ENCODE peak calls at places on chromosomes 1 and 21, in eight cellular contexts. One of them, this sample, is unnamed.

GRCh38 chr1:236480758-236481436 is 42.9 kb upstream of the LGALS8 start:
- DNase-seq in bronchial epithelial cell: no peak
- DNase-seq in osteocyte: no peak
- DNase-seq in activated naive CD4-positive, alpha-beta T cell: no peak
- DNase-seq in activated T-cell treated with anti-CD3 and anti-CD28 coated beads for 1 hour: no peak
- DNase-seq in choroid plexus epithelial cell: no peak
- DNase-seq in central memory CD4-positive, alpha-beta T cell: no peak
- DNase-seq in GM13976: no peak
- DNase-seq in this sample: no peak

GRCh38 chr1:53376742-53377437 is 49.0 kb upstream of the LRP8 start:
- DNase-seq in activated naive CD4-positive, alpha-beta T cell: no peak
- DNase-seq in osteocyte: peak
- DNase-seq in bronchial epithelial cell: no peak
- DNase-seq in GM13976: no peak
- DNase-seq in activated T-cell treated with anti-CD3 and anti-CD28 coated beads for 1 hour: no peak
- DNase-seq in central memory CD4-positive, alpha-beta T cell: no peak
- DNase-seq in choroid plexus epithelial cell: no peak
- DNase-seq in this sample: no peak

GRCh38 chr1:186620951-186621350 is 59.3 kb downstream of the PTGS2 start:
- DNase-seq in GM13976: no peak
- DNase-seq in osteocyte: no peak
- DNase-seq in central memory CD4-positive, alpha-beta T cell: no peak
- DNase-seq in activated T-cell treated with anti-CD3 and anti-CD28 coated beads for 1 hour: no peak
- DNase-seq in activated naive CD4-positive, alpha-beta T cell: no peak
- DNase-seq in bronchial epithelial cell: peak
- DNase-seq in choroid plexus epithelial cell: peak
- DNase-seq in this sample: peak

GRCh38 chr1:82934069-82934468 is 1064.9 kb downstream of the TTLL7 start:
- DNase-seq in choroid plexus epithelial cell: no peak
- DNase-seq in bronchial epithelial cell: no peak
- DNase-seq in GM13976: no peak
- DNase-seq in activated T-cell treated with anti-CD3 and anti-CD28 coated beads for 1 hour: no peak
- DNase-seq in central memory CD4-positive, alpha-beta T cell: no peak
- DNase-seq in activated naive CD4-positive, alpha-beta T cell: no peak
- DNase-seq in osteocyte: peak
- DNase-seq in this sample: peak

GRCh38 chr1:17355898-17356297 is 16.1 kb upstream of the PADI6 start:
- DNase-seq in activated T-cell treated with anti-CD3 and anti-CD28 coated beads for 1 hour: no peak
- DNase-seq in osteocyte: no peak
- DNase-seq in central memory CD4-positive, alpha-beta T cell: no peak
- DNase-seq in bronchial epithelial cell: no peak
- DNase-seq in GM13976: no peak
- DNase-seq in choroid plexus epithelial cell: no peak
- DNase-seq in activated naive CD4-positive, alpha-beta T cell: peak
- DNase-seq in this sample: no peak

GRCh38 chr1:94395231-94395630 is 23.0 kb upstream of the ABCD3 start:
- DNase-seq in GM13976: no peak
- DNase-seq in osteocyte: no peak
- DNase-seq in bronchial epithelial cell: no peak
- DNase-seq in activated T-cell treated with anti-CD3 and anti-CD28 coated beads for 1 hour: no peak
- DNase-seq in choroid plexus epithelial cell: no peak
- DNase-seq in activated naive CD4-positive, alpha-beta T cell: no peak
- DNase-seq in central memory CD4-positive, alpha-beta T cell: no peak
- DNase-seq in this sample: no peak

GRCh38 chr1:79982218-79982617 is 975.7 kb upstream of the ADGRL4 start:
- DNase-seq in osteocyte: no peak
- DNase-seq in choroid plexus epithelial cell: peak
- DNase-seq in GM13976: no peak
- DNase-seq in activated naive CD4-positive, alpha-beta T cell: no peak
- DNase-seq in activated T-cell treated with anti-CD3 and anti-CD28 coated beads for 1 hour: no peak
- DNase-seq in central memory CD4-positive, alpha-beta T cell: no peak
- DNase-seq in bronchial epithelial cell: no peak
- DNase-seq in this sample: peak

GRCh38 chr1:167984886-167985489 is 48.1 kb upstream of the MPC2 start:
- DNase-seq in central memory CD4-positive, alpha-beta T cell: no peak
- DNase-seq in bronchial epithelial cell: peak
- DNase-seq in activated naive CD4-positive, alpha-beta T cell: no peak
- DNase-seq in GM13976: no peak
- DNase-seq in osteocyte: no peak
- DNase-seq in activated T-cell treated with anti-CD3 and anti-CD28 coated beads for 1 hour: no peak
- DNase-seq in choroid plexus epithelial cell: peak
- DNase-seq in this sample: no peak

GRCh38 chr1:230618537-230618936 is 23.7 kb upstream of the COG2 start:
- DNase-seq in central memory CD4-positive, alpha-beta T cell: no peak
- DNase-seq in GM13976: no peak
- DNase-seq in choroid plexus epithelial cell: no peak
- DNase-seq in osteocyte: no peak
- DNase-seq in bronchial epithelial cell: no peak
- DNase-seq in activated T-cell treated with anti-CD3 and anti-CD28 coated beads for 1 hour: no peak
- DNase-seq in activated naive CD4-positive, alpha-beta T cell: no peak
- DNase-seq in this sample: no peak

GRCh38 chr1:157455318-157455717 is 97.0 kb downstream of the FCRL5 start:
- DNase-seq in central memory CD4-positive, alpha-beta T cell: no peak
- DNase-seq in activated naive CD4-positive, alpha-beta T cell: no peak
- DNase-seq in bronchial epithelial cell: no peak
- DNase-seq in activated T-cell treated with anti-CD3 and anti-CD28 coated beads for 1 hour: no peak
- DNase-seq in osteocyte: no peak
- DNase-seq in choroid plexus epithelial cell: no peak
- DNase-seq in GM13976: no peak
- DNase-seq in this sample: no peak

GRCh38 chr21:34801519-34802132 is 132.8 kb downstream of the CLIC6 start:
- DNase-seq in activated T-cell treated with anti-CD3 and anti-CD28 coated beads for 1 hour: no peak
- DNase-seq in activated naive CD4-positive, alpha-beta T cell: no peak
- DNase-seq in osteocyte: no peak
- DNase-seq in choroid plexus epithelial cell: peak
- DNase-seq in central memory CD4-positive, alpha-beta T cell: no peak
- DNase-seq in bronchial epithelial cell: peak
- DNase-seq in GM13976: peak
- DNase-seq in this sample: peak

GRCh38 chr1:15728937-15729657 is 7.0 kb upstream of the SLC25A34 start:
- DNase-seq in choroid plexus epithelial cell: no peak
- DNase-seq in activated naive CD4-positive, alpha-beta T cell: no peak
- DNase-seq in osteocyte: no peak
- DNase-seq in activated T-cell treated with anti-CD3 and anti-CD28 coated beads for 1 hour: no peak
- DNase-seq in central memory CD4-positive, alpha-beta T cell: no peak
- DNase-seq in bronchial epithelial cell: no peak
- DNase-seq in GM13976: no peak
- DNase-seq in this sample: no peak

GRCh38 chr1:202230939-202231645 is 37.5 kb downstream of the LGR6 start:
- DNase-seq in activated T-cell treated with anti-CD3 and anti-CD28 coated beads for 1 hour: no peak
- DNase-seq in choroid plexus epithelial cell: no peak
- DNase-seq in activated naive CD4-positive, alpha-beta T cell: no peak
- DNase-seq in osteocyte: no peak
- DNase-seq in bronchial epithelial cell: no peak
- DNase-seq in central memory CD4-positive, alpha-beta T cell: no peak
- DNase-seq in GM13976: no peak
- DNase-seq in this sample: peak

GRCh38 chr1:83857108-83857507 is 141.8 kb downstream of the TTLL7 start:
- DNase-seq in choroid plexus epithelial cell: peak
- DNase-seq in activated T-cell treated with anti-CD3 and anti-CD28 coated beads for 1 hour: no peak
- DNase-seq in GM13976: no peak
- DNase-seq in activated naive CD4-positive, alpha-beta T cell: no peak
- DNase-seq in central memory CD4-positive, alpha-beta T cell: no peak
- DNase-seq in osteocyte: no peak
- DNase-seq in bronchial epithelial cell: peak
- DNase-seq in this sample: peak

GRCh38 chr1:17162941-17163340 is 42.0 kb upstream of the PADI1 start:
- DNase-seq in activated T-cell treated with anti-CD3 and anti-CD28 coated beads for 1 hour: no peak
- DNase-seq in central memory CD4-positive, alpha-beta T cell: no peak
- DNase-seq in activated naive CD4-positive, alpha-beta T cell: no peak
- DNase-seq in osteocyte: peak
- DNase-seq in choroid plexus epithelial cell: no peak
- DNase-seq in GM13976: no peak
- DNase-seq in bronchial epithelial cell: peak
- DNase-seq in this sample: peak

GRCh38 chr1:48402619-48403018 is 69.4 kb downstream of the SPATA6 start:
- DNase-seq in activated naive CD4-positive, alpha-beta T cell: no peak
- DNase-seq in GM13976: no peak
- DNase-seq in osteocyte: no peak
- DNase-seq in central memory CD4-positive, alpha-beta T cell: no peak
- DNase-seq in choroid plexus epithelial cell: no peak
- DNase-seq in bronchial epithelial cell: peak
- DNase-seq in activated T-cell treated with anti-CD3 and anti-CD28 coated beads for 1 hour: no peak
- DNase-seq in this sample: no peak

This sample was measured in MCF 10A.